ENCODE peak calls at places on chromosomes 1 and 21, in eight cellular contexts. D, E, I, S, O, W, U and L are unnamed samples.
A peak's percentile ranks its signal among the peaks of the same experiment; 100 is the strongest.

GRCh38 chr1:197841828-197842573 is 60.4 kb upstream of the C1orf53 start:
- DNase-seq in U (peak; percentile 33), S (no peak), O (peak; percentile 13), W (no peak), I (peak; percentile 67), E (no peak), D (peak; percentile 24), L (no peak)

GRCh38 chr1:41884256-41885240 is 34.2 kb downstream of the HIVEP3 start:
- DNase-seq in W (no peak), E (no peak), I (no peak), O (no peak), D (no peak), U (no peak), S (no peak), L (no peak)

GRCh38 chr1:12551584-12551983 is 66.4 kb downstream of the DHRS3 start:
- DNase-seq in E (no peak), I (no peak), S (no peak), W (no peak), O (no peak), U (no peak), D (no peak), L (peak; percentile 3)

GRCh38 chr1:206742702-206743383 is 27.7 kb upstream of the IL19 start:
- DNase-seq in U (no peak), S (no peak), D (no peak), O (no peak), I (no peak), W (no peak), E (no peak), L (no peak)

GRCh38 chr1:211182746-211183145 is 48.8 kb upstream of the KCNH1 start:
- DNase-seq in D (no peak), O (no peak), W (no peak), U (no peak), S (no peak), I (no peak), E (no peak), L (no peak)

GRCh38 chr1:209527372-209527771 is 56.1 kb upstream of the CAMK1G start:
- DNase-seq in O (peak; percentile 6), S (no peak), I (peak; percentile 74), W (no peak), E (no peak), U (peak; percentile 38), D (no peak), L (no peak)

GRCh38 chr1:151619489-151620093 is 7.7 kb downstream of the SNX27 start:
- DNase-seq in S (no peak), O (peak; percentile 51), D (peak; percentile 40), I (peak; percentile 57), E (no peak), U (peak; percentile 57), W (no peak), L (no peak)

GRCh38 chr21:38671716-38672115 is 134.0 kb upstream of the ETS2 start:
- DNase-seq in S (no peak), E (no peak), O (peak; percentile 35), D (peak; percentile 67), U (no peak), W (no peak), I (no peak), L (no peak)

GRCh38 chr1:65491472-65491871 is 71.0 kb downstream of the LEPR start:
- DNase-seq in W (no peak), O (no peak), E (no peak), S (no peak), I (no peak), D (no peak), U (no peak), L (no peak)

GRCh38 chr1:186304982-186305949 is 69.8 kb downstream of the TPR start:
- DNase-seq in O (peak; percentile 46), W (no peak), E (no peak), D (peak; percentile 11), I (peak; percentile 56), S (no peak), U (peak; percentile 56), L (no peak)

GRCh38 chr1:26189751-26190275 is 589 bp upstream of the CATSPER4 start:
- DNase-seq in U (no peak), D (no peak), S (no peak), O (no peak), W (no peak), I (no peak), E (no peak), L (no peak)

GRCh38 chr1:86214605-86215004 is 58.0 kb upstream of the COL24A1 start:
- DNase-seq in W (no peak), D (no peak), E (no peak), S (no peak), U (no peak), O (no peak), I (no peak), L (no peak)

GRCh38 chr1:224106568-224107281 is 7.2 kb upstream of the FBXO28 start:
- DNase-seq in U (peak; percentile 66), O (peak; percentile 60), E (no peak), I (peak; percentile 53), W (peak; percentile 55), D (peak; percentile 42), S (peak; percentile 42), L (no peak)

GRCh38 chr1:203669739-203670138 is 43.1 kb downstream of the ATP2B4 start:
- DNase-seq in S (no peak), W (no peak), E (no peak), O (peak; percentile 70), D (peak; percentile 63), U (peak; percentile 22), I (peak; percentile 89), L (no peak)

GRCh38 chr21:42297372-42297771 is 17.8 kb downstream of the TFF3 start:
- DNase-seq in S (no peak), I (no peak), U (no peak), W (peak; percentile 8), O (no peak), D (no peak), E (no peak), L (no peak)

GRCh38 chr21:28299946-28300345 is 692.7 kb downstream of the LTN1 start:
- DNase-seq in U (peak; percentile 10), I (no peak), E (no peak), W (no peak), D (no peak), O (no peak), S (no peak), L (no peak)

GRCh38 chr21:39126486-39126806 is 56.8 kb downstream of the PSMG1 start:
- DNase-seq in W (no peak), D (no peak), U (no peak), I (no peak), O (no peak), S (no peak), E (no peak), L (no peak)

GRCh38 chr1:103517380-103518047 is 8.0 kb upstream of the RNPC3 start:
- DNase-seq in W (no peak), E (no peak), D (peak; percentile 45), I (peak; percentile 45), S (no peak), O (peak; percentile 29), U (peak; percentile 19), L (no peak)

GRCh38 chr1:26259578-26259977 is 20.3 kb upstream of the SH3BGRL3 start:
- DNase-seq in S (no peak), D (no peak), O (peak; percentile 41), E (no peak), U (no peak), W (no peak), I (no peak), L (no peak)

GRCh38 chr1:233972951-233973635 is 68.6 kb downstream of the SLC35F3 start:
- DNase-seq in E (no peak), D (no peak), O (no peak), I (no peak), U (no peak), W (no peak), S (no peak), L (no peak)

GRCh38 chr1:208047476-208047934 is 136.6 kb upstream of the CD34 start:
- DNase-seq in S (peak; percentile 88), E (no peak), O (peak; percentile 55), I (peak; percentile 36), D (peak; percentile 65), W (peak; percentile 46), U (peak; percentile 86), L (peak; percentile 64)

GRCh38 chr1:10851024-10852013 is 54.9 kb upstream of the CASZ1 start:
- DNase-seq in S (no peak), W (no peak), U (no peak), O (no peak), D (no peak), I (no peak), E (no peak), L (no peak)

GRCh38 chr1:16187748-16188401 is 24.6 kb downstream of the ARHGEF19 start:
- DNase-seq in W (peak; percentile 88), I (peak; percentile 90), O (peak; percentile 79), U (peak; percentile 92), E (peak; percentile 80), S (peak; percentile 72), D (peak; percentile 81), L (peak; percentile 81)
- TF ChIP-seq CTCF in W (peak; percentile 87), I (peak; percentile 95), O (peak; percentile 98), U (peak; percentile 96), E (peak; percentile 95), S (peak; percentile 99), D (peak; percentile 97), L (peak; percentile 95)

GRCh38 chr1:39409055-39409816 is 82.2 kb upstream of the BMP8A start:
- DNase-seq in U (peak; percentile 15), W (peak; percentile 59), D (peak; percentile 82), E (peak; percentile 66), O (peak; percentile 75), I (peak; percentile 78), S (peak; percentile 53), L (peak; percentile 63)
- H3K4me3 ChIP-seq in U (peak overlapping the region; percentile 45), W (peak overlapping the region; percentile 50), D (peak overlapping the region; percentile 75), E (peak overlapping the region; percentile 74), O (peak overlapping the region; percentile 63), I (peak overlapping the region; percentile 64), S (peak overlapping the region; percentile 79), L (peak overlapping the region; percentile 80)

DNA sequence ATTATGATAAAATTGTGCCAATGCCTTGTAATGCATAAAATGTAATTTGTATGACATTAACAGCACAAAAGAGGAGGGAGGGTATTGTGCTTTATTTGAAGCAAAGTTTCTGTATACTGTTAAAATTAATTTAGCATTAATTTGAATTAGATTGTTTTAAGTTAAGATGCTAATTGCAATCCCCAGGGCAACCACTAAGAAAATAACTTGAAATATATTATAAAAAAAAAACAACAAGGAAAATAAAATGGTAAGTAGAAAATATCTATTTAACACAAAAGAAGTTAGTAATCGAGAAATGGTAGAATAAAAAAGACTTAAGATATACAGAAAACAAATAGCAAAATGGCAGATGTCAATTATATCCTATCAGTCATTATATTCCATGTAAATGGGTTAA is 131.4 kb upstream of the KAZN start:
- DNase-seq in E (no peak), U (no peak), D (no peak), O (no peak), S (no peak), I (no peak), W (no peak), L (no peak)
- TF ChIP-seq CTCF in E (no peak), U (no peak), D (no peak), O (no peak), S (no peak), I (no peak), W (no peak), L (no peak)

GRCh38 chr1:109548321-109549267 is at the start of gene GNAI3:
- DNase-seq in S (peak; percentile 96), I (peak; percentile 95), W (peak; percentile 98), E (peak; percentile 98), D (peak; percentile 96), U (peak; percentile 98), O (peak; percentile 97), L (peak; percentile 98)
- H3K4me3 ChIP-seq in S (peak within 1 kb of the TSS; percentile 72), I (peak within 1 kb of the TSS; percentile 93), W (peak within 1 kb of the TSS; percentile 65), E (peak within 1 kb of the TSS; percentile 85), D (peak within 1 kb of the TSS; percentile 94), U (peak within 1 kb of the TSS; percentile 99), O (peak within 1 kb of the TSS; percentile 73), L (peak within 1 kb of the TSS; percentile 88)